ENCODE peak calls at places on chromosomes 3 and 15, in ten cellular contexts. C is uterus, F is stomach, J is body of pancreas, H is transverse colon, N is esophagus squamous epithelium, Y is NB4, Q is sigmoid colon, P is lower leg skin, K is prostate gland. X is an unnamed sample.

GRCh38 chr3:107752202-107752990 is 229.6 kb downstream of the BBX start:
- DNase-seq in C (no peak), F (no peak), J (no peak), H (no peak), N (no peak), Y (peak; percentile 50), Q (no peak), P (no peak), K (no peak), X (no peak)

GRCh38 chr3:118057086-118057485 is 977.6 kb downstream of the IGSF11 start:
- DNase-seq in C (no peak), F (no peak), J (no peak), H (no peak), N (no peak), Y (no peak), Q (no peak), P (no peak), K (no peak), X (no peak)

GRCh38 chr3:13461169-13462124 is 18.7 kb upstream of the HDAC11 start:
- DNase-seq in C (no peak), F (peak; percentile 37), J (peak; percentile 66), H (peak; percentile 64), N (no peak), Y (peak; percentile 73), Q (no peak), P (no peak), K (no peak), X (peak; percentile 32)

GRCh38 chr3:189584609-189585008 is 46.6 kb upstream of the TP63 start:
- DNase-seq in C (no peak), F (no peak), J (no peak), H (no peak), N (no peak), Y (no peak), Q (no peak), P (no peak), K (no peak), X (no peak)

GRCh38 chr3:150922611-150923010 is 17.4 kb upstream of the MINDY4B start:
- DNase-seq in C (no peak), F (no peak), J (no peak), H (no peak), N (no peak), Y (no peak), Q (no peak), P (no peak), K (no peak), X (no peak)

GRCh38 chr3:134300520-134300919 is 49.9 kb upstream of the RYK start:
- DNase-seq in C (no peak), F (no peak), J (no peak), H (no peak), N (no peak), Y (no peak), Q (no peak), P (no peak), K (no peak), X (no peak)

GRCh38 chr15:51348688-51349087 is 7.2 kb downstream of the GLDN start:
- DNase-seq in C (no peak), F (no peak), J (no peak), H (no peak), N (no peak), Y (no peak), Q (no peak), P (no peak), K (no peak), X (no peak)

GRCh38 chr3:66138336-66139234 is 82.2 kb upstream of the SLC25A26 start:
- DNase-seq in C (peak; percentile 27), F (peak; percentile 61), J (peak; percentile 61), H (peak; percentile 55), N (no peak), Y (peak; percentile 48), Q (peak; percentile 69), P (no peak), K (peak; percentile 51), X (peak; percentile 50)

GRCh38 chr3:46662771-46663551 is 30.5 kb downstream of the ALS2CL start:
- DNase-seq in C (peak; percentile 24), F (peak; percentile 28), J (no peak), H (peak; percentile 18), N (no peak), Y (no peak), Q (peak; percentile 68), P (peak; percentile 87), K (no peak), X (peak; percentile 1)

GRCh38 chr15:74432271-74432967 is 1.3 kb downstream of the SEMA7A start:
- DNase-seq in C (no peak), F (no peak), J (no peak), H (no peak), N (no peak), Y (peak; percentile 34), Q (no peak), P (no peak), K (no peak), X (no peak)

GRCh38 chr15:74430510-74430951 is 3.2 kb downstream of the SEMA7A start:
- DNase-seq in C (no peak), F (no peak), J (no peak), H (no peak), N (no peak), Y (no peak), Q (no peak), P (no peak), K (no peak), X (no peak)

GRCh38 chr15:74429784-74430141 is 4.0 kb downstream of the SEMA7A start:
- DNase-seq in C (no peak), F (no peak), J (no peak), H (no peak), N (no peak), Y (no peak), Q (no peak), P (no peak), K (no peak), X (no peak)

GRCh38 chr15:74431645-74432044 is 2.1 kb downstream of the SEMA7A start:
- DNase-seq in C (no peak), F (no peak), J (no peak), H (no peak), N (no peak), Y (no peak), Q (no peak), P (no peak), K (no peak), X (no peak)

DNA sequence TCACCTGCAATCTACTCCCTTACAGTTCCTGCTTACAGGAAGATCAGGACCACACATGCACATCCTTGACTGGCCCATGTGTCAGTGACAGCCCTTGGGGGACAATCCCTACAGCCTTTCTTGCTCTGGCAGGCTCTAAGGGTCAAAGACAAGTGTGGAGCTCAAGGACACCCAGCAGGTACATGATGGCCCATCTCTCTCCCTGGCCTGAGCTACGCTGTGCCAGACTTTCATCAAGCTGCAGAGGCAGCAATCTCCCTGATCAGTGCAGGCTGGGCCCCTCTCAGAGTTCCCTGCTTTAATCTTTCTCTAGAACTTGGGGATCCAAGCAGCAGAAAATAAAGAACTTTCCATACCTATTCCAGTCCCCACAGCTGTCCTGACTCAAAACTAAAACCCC is 2.6 kb downstream of the SEMA7A start:
- DNase-seq in C (no peak), F (no peak), J (no peak), H (no peak), N (no peak), Y (no peak), Q (no peak), P (no peak), K (no peak), X (no peak)
- TF ChIP-seq POLR2A in C (no peak), F (no peak), J (no peak), H (no peak), N (no peak), Y (no peak), Q (no peak), P (no peak), K (no peak), X (no peak)

GRCh38 chr15:100152463-100152862 is 189.3 kb downstream of the ADAMTS17 start:
- DNase-seq in C (no peak), F (no peak), J (no peak), H (no peak), N (no peak), Y (no peak), Q (no peak), P (peak; percentile 80), K (peak; percentile 33), X (no peak)
- TF ChIP-seq POLR2A in C (no peak), F (no peak), J (no peak), H (no peak), N (no peak), Y (no peak), Q (no peak), P (no peak), K (no peak), X (no peak)

GRCh38 chr3:32340039-32340438 is 51.6 kb upstream of the CMTM7 start:
- DNase-seq in C (no peak), F (no peak), J (peak; percentile 13), H (no peak), N (no peak), Y (peak; percentile 61), Q (no peak), P (no peak), K (peak; percentile 48), X (no peak)
- TF ChIP-seq POLR2A in C (no peak), F (no peak), J (no peak), H (no peak), N (no peak), Y (no peak), Q (no peak), P (no peak), K (no peak), X (no peak)

GRCh38 chr3:68139897-68140296 is 485.5 kb upstream of the SUCLG2 start:
- DNase-seq in C (no peak), F (no peak), J (no peak), H (no peak), N (no peak), Y (no peak), Q (no peak), P (no peak), K (no peak), X (no peak)

DNA sequence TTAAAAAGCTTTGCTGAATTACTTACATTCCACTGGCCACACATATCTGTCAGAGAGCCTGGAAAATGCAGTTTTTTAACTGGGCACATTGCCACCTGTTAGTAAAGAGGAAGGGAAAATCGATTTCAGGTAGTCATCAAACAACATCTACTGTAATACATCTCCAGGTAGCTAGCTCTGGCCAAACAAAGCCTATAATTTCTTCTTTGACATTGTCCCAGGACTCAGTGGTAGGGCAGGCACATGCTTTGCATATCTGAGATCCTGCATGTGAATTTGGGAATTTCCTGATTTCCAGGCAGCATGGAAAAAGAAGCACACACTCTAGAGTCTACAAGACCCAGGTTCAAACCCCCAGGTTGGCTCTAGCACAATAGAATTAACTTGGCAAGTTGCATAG is 480.7 kb upstream of the SUCLG2 start:
- DNase-seq in C (no peak), F (no peak), J (no peak), H (no peak), N (no peak), Y (no peak), Q (no peak), P (no peak), K (no peak), X (no peak)
- TF ChIP-seq POLR2A in C (no peak), F (no peak), J (no peak), H (no peak), N (no peak), Y (no peak), Q (no peak), P (no peak), K (no peak), X (no peak)

X was measured in H54.